ENCODE peak calls at places on chromosomes 7 and 10, in six cellular contexts. U is stomach, A is transverse colon, G is esophagus muscularis mucosa, X is SK-N-SH, E is H1. R is an unnamed sample.

GRCh38 chr7:26100940-26101339 is 51.1 kb upstream of the NFE2L3 start:
- DNase-seq in U (no peak), A (no peak), G (no peak), X (no peak), E (no peak), R (no peak)

GRCh38 chr10:118590334-118590733 is 5.1 kb downstream of the PRLHR start:
- DNase-seq in U (peak), A (no peak), G (no peak), X (peak), E (no peak), R (no peak)

GRCh38 chr7:107147464-107148214 is 21.2 kb upstream of the HBP1 start:
- DNase-seq in U (no peak), A (no peak), G (no peak), X (peak), E (no peak), R (no peak)

GRCh38 chr7:140326116-140326928 is 72.0 kb downstream of the SLC37A3 start:
- DNase-seq in U (peak), A (peak), G (no peak), X (peak), E (no peak), R (peak)

GRCh38 chr7:51606601-51607154 is 290.1 kb upstream of the COBL start:
- DNase-seq in U (no peak), A (peak), G (no peak), X (no peak), E (no peak), R (no peak)

GRCh38 chr7:2993868-2994267 is 49.8 kb downstream of the CARD11 start:
- DNase-seq in U (peak), A (peak), G (no peak), X (no peak), E (no peak), R (peak)

GRCh38 chr10:74994714-74995308 is 116.6 kb upstream of the SAMD8 start:
- DNase-seq in U (no peak), A (no peak), G (no peak), X (no peak), E (no peak), R (no peak)

GRCh38 chr10:27701971-27702537 is 43.6 kb downstream of the MKX start:
- DNase-seq in U (no peak), A (no peak), G (no peak), X (no peak), E (no peak), R (no peak)

GRCh38 chr7:98312201-98312600 is 30.7 kb downstream of the BRI3 start:
- DNase-seq in U (no peak), A (no peak), G (no peak), X (no peak), E (no peak), R (no peak)

GRCh38 chr7:85734823-85735222 is 548.0 kb upstream of the SEMA3D start:
- DNase-seq in U (peak), A (no peak), G (no peak), X (no peak), E (no peak), R (no peak)

GRCh38 chr10:121838931-121839330 is 88.9 kb downstream of the ATE1 start:
- DNase-seq in U (no peak), A (no peak), G (no peak), X (no peak), E (no peak), R (no peak)

GRCh38 chr7:130908345-130909160 is 174.5 kb upstream of the KLF14 start:
- DNase-seq in U (no peak), A (no peak), G (no peak), X (no peak), E (no peak), R (no peak)

GRCh38 chr7:5693529-5693928 is 87.9 kb downstream of the RNF216 start:
- DNase-seq in U (no peak), A (no peak), G (no peak), X (no peak), E (no peak), R (peak)

GRCh38 chr7:83807770-83808169 is 158.8 kb upstream of the SEMA3E start:
- DNase-seq in U (no peak), A (no peak), G (no peak), X (no peak), E (no peak), R (no peak)

GRCh38 chr7:130154501-130155317 is 50.5 kb downstream of the TMEM209 start:
- DNase-seq in U (peak), A (no peak), G (no peak), X (peak), E (peak), R (no peak)

GRCh38 chr10:43681721-43682120 is 33.0 kb upstream of the ZNF32 start:
- DNase-seq in U (no peak), A (no peak), G (no peak), X (no peak), E (no peak), R (no peak)

GRCh38 chr10:123804716-123805115 is 86.9 kb downstream of the CPXM2 start:
- DNase-seq in U (no peak), A (no peak), G (no peak), X (no peak), E (no peak), R (no peak)

GRCh38 chr10:24952701-24953349 is 419 bp upstream of the PRTFDC1 start:
- DNase-seq in U (peak), A (peak), G (peak), X (peak), E (no peak), R (peak)

GRCh38 chr7:157775560-157776332 is 438.9 kb downstream of the DNAJB6 start:
- DNase-seq in U (no peak), A (no peak), G (no peak), X (no peak), E (no peak), R (no peak)

GRCh38 chr7:39504963-39505362 is 61.2 kb upstream of the YAE1 start:
- DNase-seq in U (no peak), A (no peak), G (peak), X (no peak), E (no peak), R (no peak)

GRCh38 chr7:156608176-156608478 is 32.4 kb upstream of the RNF32 start:
- DNase-seq in U (no peak), A (no peak), G (no peak), X (peak), E (no peak), R (no peak)

GRCh38 chr10:112949128-112949823 is 771 bp upstream of the TCF7L2 start:
- DNase-seq in U (no peak), A (peak), G (no peak), X (no peak), E (no peak), R (no peak)

GRCh38 chr10:36063396-36063795 is 421.3 kb upstream of the FZD8 start:
- DNase-seq in U (no peak), A (no peak), G (no peak), X (no peak), E (no peak), R (no peak)

GRCh38 chr10:36068542-36068941 is 426.4 kb upstream of the FZD8 start:
- DNase-seq in U (no peak), A (no peak), G (no peak), X (no peak), E (no peak), R (no peak)

GRCh38 chr10:36066102-36066501 is 424.0 kb upstream of the FZD8 start:
- DNase-seq in U (no peak), A (no peak), G (no peak), X (no peak), E (no peak), R (no peak)

DNA sequence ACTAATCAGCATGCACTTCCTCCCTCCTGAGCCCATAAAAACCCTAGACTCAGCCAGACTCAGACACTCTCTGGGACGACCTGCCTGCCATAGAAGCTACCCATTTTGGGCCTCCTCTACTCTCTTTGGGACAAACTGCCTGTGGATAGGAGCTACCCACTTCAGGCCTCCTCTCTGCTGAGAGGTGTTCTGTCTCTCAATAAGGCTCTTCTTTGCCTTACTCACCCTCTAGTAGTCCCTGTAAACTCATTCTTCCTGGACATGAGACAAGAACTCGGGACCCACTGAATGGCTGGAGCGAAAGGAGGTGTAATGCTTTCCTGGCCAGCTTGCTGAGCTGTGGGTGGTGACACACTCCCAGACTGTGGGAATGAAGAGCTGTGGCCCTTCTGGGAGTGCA is 424.8 kb upstream of the FZD8 start:
- DNase-seq in U (no peak), A (no peak), G (no peak), X (no peak), E (no peak), R (no peak)
- TF ChIP-seq POLR2AphosphoS5 in U (no peak), A (no peak), G (no peak), X (no peak), E (no peak), R (no peak)

DNA sequence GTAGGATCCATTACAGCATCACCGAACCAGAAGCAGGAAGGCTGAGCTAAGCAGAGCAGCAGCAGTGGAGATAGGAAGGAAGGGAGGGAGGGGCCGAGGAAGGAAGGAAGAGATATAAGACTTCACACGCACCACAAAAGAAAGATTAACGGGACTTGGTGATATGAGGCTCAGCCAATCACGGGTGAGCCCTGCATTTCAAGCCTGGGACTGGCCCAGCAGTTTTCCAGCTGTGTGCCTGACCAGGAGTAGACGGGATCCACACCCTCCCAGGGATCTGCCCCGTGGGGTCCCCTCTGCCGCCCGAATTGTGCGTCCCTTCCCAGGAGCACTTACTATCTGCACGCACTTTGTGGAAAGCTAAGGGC is 16.2 kb downstream of the ATG9B start:
- DNase-seq in U (no peak), A (no peak), G (no peak), X (no peak), E (no peak), R (no peak)
- TF ChIP-seq EP300 in U (no peak), A (no peak), G (no peak), X (no peak), E (no peak), R (no peak)

GRCh38 chr10:97713828-97714400 is 384 bp downstream of the MARVELD1 start:
- DNase-seq in U (peak), A (peak), G (peak), X (peak), E (no peak), R (peak)
- TF ChIP-seq CTCF in U (peak), A (peak), G (no peak), X (peak), E (no peak), R (no peak)

DNA sequence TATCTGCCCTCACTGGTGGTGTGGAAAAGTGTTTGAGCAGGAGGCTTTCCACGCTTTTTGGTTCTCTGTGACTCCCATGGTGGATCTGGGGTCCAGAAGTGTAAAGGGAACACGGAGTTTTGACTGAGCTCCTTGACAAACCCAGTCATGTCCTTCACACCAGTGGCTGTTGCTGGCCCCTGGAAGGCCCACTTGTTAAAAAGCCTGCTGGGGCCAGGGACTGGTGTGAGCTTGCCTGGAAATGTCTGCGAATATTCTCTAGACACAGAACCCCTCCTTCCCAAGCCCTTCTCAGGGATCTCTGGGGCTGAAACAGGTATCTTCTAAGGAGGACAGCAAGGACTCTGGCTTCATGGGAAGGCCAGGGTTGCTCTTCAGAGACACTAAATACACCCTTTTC is 343.0 kb downstream of the TCERG1L start:
- DNase-seq in U (no peak), A (no peak), G (no peak), X (no peak), E (no peak), R (no peak)
- TF ChIP-seq POLR2AphosphoS5 in U (no peak), A (no peak), G (no peak), X (no peak), E (no peak), R (no peak)

GRCh38 chr7:101390901-101391301 is 28.2 kb downstream of the COL26A1 start:
- DNase-seq in U (no peak), A (peak), G (no peak), X (peak), E (no peak), R (no peak)

GRCh38 chr7:101382937-101383336 is 20.3 kb downstream of the COL26A1 start:
- DNase-seq in U (no peak), A (no peak), G (no peak), X (no peak), E (no peak), R (no peak)

GRCh38 chr7:101386177-101386557 is 23.5 kb downstream of the COL26A1 start:
- DNase-seq in U (no peak), A (no peak), G (no peak), X (no peak), E (no peak), R (no peak)

GRCh38 chr7:101381549-101381948 is 18.9 kb downstream of the COL26A1 start:
- DNase-seq in U (no peak), A (no peak), G (no peak), X (no peak), E (no peak), R (no peak)

GRCh38 chr7:101386558-101387199 is 24.0 kb downstream of the COL26A1 start:
- DNase-seq in U (no peak), A (no peak), G (no peak), X (peak), E (no peak), R (no peak)
- TF ChIP-seq EP300 in U (no peak), A (no peak), G (no peak), X (no peak), E (no peak), R (no peak)

DNA sequence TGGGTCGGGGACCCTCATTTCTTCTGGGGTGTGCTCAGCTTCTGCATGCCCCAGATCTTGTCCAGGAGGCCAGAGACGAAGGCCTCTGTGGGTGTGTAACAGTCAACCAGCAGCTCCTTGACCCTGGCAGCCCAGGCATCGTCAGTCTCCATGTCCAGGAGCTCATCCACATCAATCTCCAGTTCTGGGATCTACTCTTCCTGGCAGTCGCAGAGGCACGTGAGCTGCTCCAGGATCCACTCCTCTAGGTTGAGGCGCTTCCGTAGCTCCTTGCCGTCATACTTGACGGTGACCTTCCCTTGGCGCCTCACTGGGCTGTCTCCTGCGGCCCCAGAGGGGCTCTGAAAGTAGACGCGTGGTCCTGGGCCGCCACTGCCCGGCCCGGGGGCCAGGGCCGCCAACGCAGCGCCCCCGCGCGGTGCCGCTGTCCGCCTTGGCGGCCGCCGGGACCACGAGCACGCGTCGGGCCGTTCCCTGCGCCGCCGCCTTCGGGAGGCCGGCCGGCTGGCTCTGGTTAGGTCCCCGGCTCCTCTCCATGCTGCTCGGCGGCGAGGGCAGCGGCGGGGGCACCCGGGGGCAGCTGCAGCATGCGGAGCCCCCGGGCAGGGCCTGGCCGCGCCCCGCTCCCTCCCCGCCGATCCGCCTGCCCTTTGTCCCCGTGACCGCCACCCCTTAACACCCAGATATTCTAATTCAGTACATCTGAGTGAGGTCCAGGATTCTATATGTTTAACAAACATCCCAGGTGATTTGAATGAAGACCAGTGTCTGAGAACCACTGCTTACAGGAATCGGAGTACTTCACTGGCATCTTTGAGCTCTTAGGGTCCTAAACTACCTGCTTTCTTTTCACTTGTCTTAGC is 170.5 kb downstream of the SEPTIN7 start:
- DNase-seq in U (no peak), A (no peak), G (no peak), X (peak), E (no peak), R (no peak)
- TF ChIP-seq CTCF in U (peak), A (no peak), G (peak), X (no peak), E (no peak), R (no peak)

DNA sequence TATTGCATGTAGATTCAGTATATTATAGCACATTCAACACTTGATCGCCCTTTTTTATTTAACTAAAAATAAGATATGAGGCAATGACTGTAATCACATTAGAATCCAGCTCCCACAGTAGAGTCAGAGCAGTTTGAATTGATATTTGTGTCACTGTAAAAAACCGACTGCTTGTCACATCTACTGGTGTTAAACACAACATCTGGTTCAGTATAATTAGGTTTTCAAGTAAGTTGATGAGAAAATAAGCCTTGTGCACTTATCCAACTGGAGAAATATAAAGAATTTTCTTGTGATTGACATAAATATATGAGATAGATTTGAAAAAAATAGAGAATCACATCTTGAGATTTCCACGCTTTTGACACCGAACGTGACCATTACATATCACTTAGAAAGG is 69.0 kb downstream of the CHRM2 start:
- DNase-seq in U (no peak), A (no peak), G (no peak), X (no peak), E (no peak), R (no peak)
- TF ChIP-seq POLR2AphosphoS5 in U (no peak), A (no peak), G (no peak), X (no peak), E (no peak), R (no peak)

DNA sequence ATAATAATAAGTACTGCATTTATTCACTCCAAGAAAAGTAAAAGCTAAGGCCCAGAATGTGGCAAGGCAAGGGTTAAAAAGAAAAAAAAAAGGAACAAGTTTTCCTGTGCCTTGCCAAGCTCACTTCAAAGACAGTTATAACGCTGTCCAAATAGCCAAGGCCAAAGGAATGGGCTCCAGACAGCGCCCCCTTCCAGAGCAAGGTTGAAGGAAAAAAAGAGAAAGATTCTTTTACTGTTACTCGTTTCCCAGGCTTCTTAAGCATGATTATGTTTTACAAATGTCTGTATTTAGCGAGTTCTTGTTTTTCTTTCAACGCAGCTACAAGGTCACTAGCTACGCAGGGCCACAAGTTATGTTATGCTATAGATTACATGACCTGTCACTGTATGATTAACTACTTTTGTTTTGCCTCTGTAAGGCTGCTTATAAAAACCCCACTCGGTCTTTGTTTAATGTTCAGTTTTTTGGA is 9.1 kb upstream of the EIF4H start:
- DNase-seq in U (no peak), A (no peak), G (no peak), X (no peak), E (no peak), R (no peak)
- TF ChIP-seq EP300 in U (no peak), A (no peak), G (no peak), X (no peak), E (no peak), R (no peak)

GRCh38 chr7:142298009-142298408 is 40.2 kb upstream of the PRSS58 start:
- DNase-seq in U (no peak), A (no peak), G (no peak), X (peak), E (peak), R (no peak)
- TF ChIP-seq CTCF in U (no peak), A (no peak), G (no peak), X (peak), E (peak), R (no peak)

R was measured in sigmoid colon.